ENCODE peak calls at places on chromosomes 12 and 14, in seven cellular contexts. One of them, this sample, is unnamed.
A peak's percentile ranks its signal among the peaks of the same experiment; 100 is the strongest.

GRCh38 chr12:127803545-127803944 is 463.4 kb upstream of the TMEM132C start:
- DNase-seq in adrenal gland: peak; percentile 21
- DNase-seq in ELR: no peak
- DNase-seq in stimulated activated CD8-positive, alpha-beta memory T cell treated with anti-CD3 and anti-CD28 coated beads, Interleukin-15, amount 100 ng/mL, for 24 hours: no peak
- DNase-seq in left ventricle myocardium inferior: no peak
- DNase-seq in fibroblast of lung: no peak
- DNase-seq in naive thymus-derived CD8-positive, alpha-beta T cell: no peak
- DNase-seq in this sample: no peak

GRCh38 chr12:87157791-87158190 is 871.4 kb downstream of the C12orf50 start:
- DNase-seq in adrenal gland: no peak
- DNase-seq in ELR: peak; percentile 90
- DNase-seq in stimulated activated CD8-positive, alpha-beta memory T cell treated with anti-CD3 and anti-CD28 coated beads, Interleukin-15, amount 100 ng/mL, for 24 hours: no peak
- DNase-seq in left ventricle myocardium inferior: no peak
- DNase-seq in fibroblast of lung: peak; percentile 97
- DNase-seq in naive thymus-derived CD8-positive, alpha-beta T cell: no peak
- DNase-seq in this sample: no peak

GRCh38 chr12:63822352-63822751 is 22.1 kb upstream of the SRGAP1 start:
- DNase-seq in adrenal gland: no peak
- DNase-seq in ELR: peak; percentile 46
- DNase-seq in stimulated activated CD8-positive, alpha-beta memory T cell treated with anti-CD3 and anti-CD28 coated beads, Interleukin-15, amount 100 ng/mL, for 24 hours: no peak
- DNase-seq in left ventricle myocardium inferior: no peak
- DNase-seq in fibroblast of lung: peak; percentile 41
- DNase-seq in naive thymus-derived CD8-positive, alpha-beta T cell: no peak
- DNase-seq in this sample: no peak

GRCh38 chr12:10563966-10564365 is 49.4 kb downstream of the MAGOHB start:
- DNase-seq in adrenal gland: no peak
- DNase-seq in ELR: no peak
- DNase-seq in stimulated activated CD8-positive, alpha-beta memory T cell treated with anti-CD3 and anti-CD28 coated beads, Interleukin-15, amount 100 ng/mL, for 24 hours: no peak
- DNase-seq in left ventricle myocardium inferior: no peak
- DNase-seq in fibroblast of lung: peak; percentile 9
- DNase-seq in naive thymus-derived CD8-positive, alpha-beta T cell: no peak
- DNase-seq in this sample: no peak

GRCh38 chr12:11801643-11802042 is 152.2 kb downstream of the ETV6 start:
- DNase-seq in adrenal gland: no peak
- DNase-seq in ELR: no peak
- DNase-seq in stimulated activated CD8-positive, alpha-beta memory T cell treated with anti-CD3 and anti-CD28 coated beads, Interleukin-15, amount 100 ng/mL, for 24 hours: no peak
- DNase-seq in left ventricle myocardium inferior: no peak
- DNase-seq in fibroblast of lung: no peak
- DNase-seq in naive thymus-derived CD8-positive, alpha-beta T cell: no peak
- DNase-seq in this sample: no peak

GRCh38 chr12:6950944-6951540 is at the start of gene PTPN6:
- DNase-seq in adrenal gland: peak; percentile 51
- DNase-seq in ELR: no peak
- DNase-seq in stimulated activated CD8-positive, alpha-beta memory T cell treated with anti-CD3 and anti-CD28 coated beads, Interleukin-15, amount 100 ng/mL, for 24 hours: no peak
- DNase-seq in left ventricle myocardium inferior: peak; percentile 72
- DNase-seq in fibroblast of lung: no peak
- DNase-seq in naive thymus-derived CD8-positive, alpha-beta T cell: no peak
- DNase-seq in this sample: no peak

GRCh38 chr14:30355431-30355913 is 203.5 kb upstream of the G2E3 start:
- DNase-seq in adrenal gland: no peak
- DNase-seq in ELR: no peak
- DNase-seq in stimulated activated CD8-positive, alpha-beta memory T cell treated with anti-CD3 and anti-CD28 coated beads, Interleukin-15, amount 100 ng/mL, for 24 hours: no peak
- DNase-seq in left ventricle myocardium inferior: no peak
- DNase-seq in fibroblast of lung: peak; percentile 0
- DNase-seq in naive thymus-derived CD8-positive, alpha-beta T cell: no peak
- DNase-seq in this sample: no peak

GRCh38 chr12:43969882-43970281 is 134.0 kb downstream of the TMEM117 start:
- DNase-seq in adrenal gland: peak; percentile 44
- DNase-seq in ELR: peak; percentile 74
- DNase-seq in stimulated activated CD8-positive, alpha-beta memory T cell treated with anti-CD3 and anti-CD28 coated beads, Interleukin-15, amount 100 ng/mL, for 24 hours: no peak
- DNase-seq in left ventricle myocardium inferior: no peak
- DNase-seq in fibroblast of lung: peak; percentile 29
- DNase-seq in naive thymus-derived CD8-positive, alpha-beta T cell: no peak
- DNase-seq in this sample: no peak

GRCh38 chr14:104230119-104230885 is 91.9 kb downstream of the KIF26A start:
- DNase-seq in adrenal gland: no peak
- DNase-seq in ELR: no peak
- DNase-seq in stimulated activated CD8-positive, alpha-beta memory T cell treated with anti-CD3 and anti-CD28 coated beads, Interleukin-15, amount 100 ng/mL, for 24 hours: no peak
- DNase-seq in left ventricle myocardium inferior: no peak
- DNase-seq in fibroblast of lung: no peak
- DNase-seq in naive thymus-derived CD8-positive, alpha-beta T cell: no peak
- DNase-seq in this sample: no peak

GRCh38 chr14:21070610-21071224 is 613 bp downstream of the ARHGEF40 start:
- DNase-seq in adrenal gland: peak; percentile 43
- DNase-seq in ELR: peak; percentile 50
- DNase-seq in stimulated activated CD8-positive, alpha-beta memory T cell treated with anti-CD3 and anti-CD28 coated beads, Interleukin-15, amount 100 ng/mL, for 24 hours: no peak
- DNase-seq in left ventricle myocardium inferior: peak; percentile 59
- DNase-seq in fibroblast of lung: peak; percentile 59
- DNase-seq in naive thymus-derived CD8-positive, alpha-beta T cell: no peak
- DNase-seq in this sample: no peak

GRCh38 chr12:68587448-68587873 is 23.2 kb upstream of the RAP1B start:
- DNase-seq in adrenal gland: no peak
- DNase-seq in ELR: no peak
- DNase-seq in stimulated activated CD8-positive, alpha-beta memory T cell treated with anti-CD3 and anti-CD28 coated beads, Interleukin-15, amount 100 ng/mL, for 24 hours: no peak
- DNase-seq in left ventricle myocardium inferior: no peak
- DNase-seq in fibroblast of lung: no peak
- DNase-seq in naive thymus-derived CD8-positive, alpha-beta T cell: no peak
- DNase-seq in this sample: no peak

GRCh38 chr14:31243860-31244259 is 36.3 kb upstream of the HECTD1 start:
- DNase-seq in adrenal gland: no peak
- DNase-seq in ELR: no peak
- DNase-seq in stimulated activated CD8-positive, alpha-beta memory T cell treated with anti-CD3 and anti-CD28 coated beads, Interleukin-15, amount 100 ng/mL, for 24 hours: no peak
- DNase-seq in left ventricle myocardium inferior: no peak
- DNase-seq in fibroblast of lung: no peak
- DNase-seq in naive thymus-derived CD8-positive, alpha-beta T cell: no peak
- DNase-seq in this sample: no peak

GRCh38 chr12:11697670-11698387 is 48.4 kb downstream of the ETV6 start:
- DNase-seq in adrenal gland: peak; percentile 64
- DNase-seq in ELR: peak; percentile 82
- DNase-seq in stimulated activated CD8-positive, alpha-beta memory T cell treated with anti-CD3 and anti-CD28 coated beads, Interleukin-15, amount 100 ng/mL, for 24 hours: no peak
- DNase-seq in left ventricle myocardium inferior: no peak
- DNase-seq in fibroblast of lung: peak; percentile 37
- DNase-seq in naive thymus-derived CD8-positive, alpha-beta T cell: no peak
- DNase-seq in this sample: no peak

GRCh38 chr12:85448548-85449139 is 168.6 kb downstream of the ALX1 start:
- DNase-seq in adrenal gland: no peak
- DNase-seq in ELR: peak; percentile 43
- DNase-seq in stimulated activated CD8-positive, alpha-beta memory T cell treated with anti-CD3 and anti-CD28 coated beads, Interleukin-15, amount 100 ng/mL, for 24 hours: no peak
- DNase-seq in left ventricle myocardium inferior: no peak
- DNase-seq in fibroblast of lung: peak; percentile 36
- DNase-seq in naive thymus-derived CD8-positive, alpha-beta T cell: no peak
- DNase-seq in this sample: peak; percentile 9

GRCh38 chr12:64402181-64402580 is 2.0 kb upstream of the XPOT start:
- DNase-seq in adrenal gland: no peak
- DNase-seq in ELR: no peak
- DNase-seq in stimulated activated CD8-positive, alpha-beta memory T cell treated with anti-CD3 and anti-CD28 coated beads, Interleukin-15, amount 100 ng/mL, for 24 hours: no peak
- DNase-seq in left ventricle myocardium inferior: no peak
- DNase-seq in fibroblast of lung: no peak
- DNase-seq in naive thymus-derived CD8-positive, alpha-beta T cell: no peak
- DNase-seq in this sample: no peak

GRCh38 chr12:8088574-8088973 is 6.5 kb downstream of the NECAP1 start:
- DNase-seq in adrenal gland: no peak
- DNase-seq in ELR: no peak
- DNase-seq in stimulated activated CD8-positive, alpha-beta memory T cell treated with anti-CD3 and anti-CD28 coated beads, Interleukin-15, amount 100 ng/mL, for 24 hours: no peak
- DNase-seq in left ventricle myocardium inferior: no peak
- DNase-seq in fibroblast of lung: no peak
- DNase-seq in naive thymus-derived CD8-positive, alpha-beta T cell: peak; percentile 12
- DNase-seq in this sample: no peak

GRCh38 chr12:112294793-112295192 is 87.4 kb downstream of the HECTD4 start:
- DNase-seq in adrenal gland: peak; percentile 18
- DNase-seq in ELR: peak; percentile 47
- DNase-seq in stimulated activated CD8-positive, alpha-beta memory T cell treated with anti-CD3 and anti-CD28 coated beads, Interleukin-15, amount 100 ng/mL, for 24 hours: no peak
- DNase-seq in left ventricle myocardium inferior: no peak
- DNase-seq in fibroblast of lung: peak; percentile 61
- DNase-seq in naive thymus-derived CD8-positive, alpha-beta T cell: no peak
- DNase-seq in this sample: peak; percentile 6

GRCh38 chr14:102195446-102195845 is 55.7 kb downstream of the WDR20 start:
- DNase-seq in adrenal gland: no peak
- DNase-seq in ELR: no peak
- DNase-seq in stimulated activated CD8-positive, alpha-beta memory T cell treated with anti-CD3 and anti-CD28 coated beads, Interleukin-15, amount 100 ng/mL, for 24 hours: no peak
- DNase-seq in left ventricle myocardium inferior: no peak
- DNase-seq in fibroblast of lung: peak; percentile 51
- DNase-seq in naive thymus-derived CD8-positive, alpha-beta T cell: no peak
- DNase-seq in this sample: no peak

GRCh38 chr12:107511292-107511691 is 174.3 kb upstream of the PWP1 start:
- DNase-seq in adrenal gland: peak; percentile 5
- DNase-seq in ELR: no peak
- DNase-seq in stimulated activated CD8-positive, alpha-beta memory T cell treated with anti-CD3 and anti-CD28 coated beads, Interleukin-15, amount 100 ng/mL, for 24 hours: no peak
- DNase-seq in left ventricle myocardium inferior: no peak
- DNase-seq in fibroblast of lung: peak; percentile 8
- DNase-seq in naive thymus-derived CD8-positive, alpha-beta T cell: no peak
- DNase-seq in this sample: no peak

GRCh38 chr12:82375201-82375600 is 16.9 kb downstream of the METTL25 start:
- DNase-seq in adrenal gland: no peak
- DNase-seq in ELR: no peak
- DNase-seq in stimulated activated CD8-positive, alpha-beta memory T cell treated with anti-CD3 and anti-CD28 coated beads, Interleukin-15, amount 100 ng/mL, for 24 hours: no peak
- DNase-seq in left ventricle myocardium inferior: no peak
- DNase-seq in fibroblast of lung: no peak
- DNase-seq in naive thymus-derived CD8-positive, alpha-beta T cell: no peak
- DNase-seq in this sample: no peak

GRCh38 chr12:89379100-89379838 is 27.0 kb upstream of the DUSP6 start:
- DNase-seq in adrenal gland: no peak
- DNase-seq in ELR: no peak
- DNase-seq in stimulated activated CD8-positive, alpha-beta memory T cell treated with anti-CD3 and anti-CD28 coated beads, Interleukin-15, amount 100 ng/mL, for 24 hours: no peak
- DNase-seq in left ventricle myocardium inferior: no peak
- DNase-seq in fibroblast of lung: no peak
- DNase-seq in naive thymus-derived CD8-positive, alpha-beta T cell: no peak
- DNase-seq in this sample: no peak

GRCh38 chr12:94192506-94192905 is 44.1 kb downstream of the PLXNC1 start:
- DNase-seq in adrenal gland: no peak
- DNase-seq in ELR: no peak
- DNase-seq in stimulated activated CD8-positive, alpha-beta memory T cell treated with anti-CD3 and anti-CD28 coated beads, Interleukin-15, amount 100 ng/mL, for 24 hours: no peak
- DNase-seq in left ventricle myocardium inferior: no peak
- DNase-seq in fibroblast of lung: no peak
- DNase-seq in naive thymus-derived CD8-positive, alpha-beta T cell: no peak
- DNase-seq in this sample: no peak

GRCh38 chr12:92030618-92031017 is 115.0 kb downstream of the BTG1 start:
- DNase-seq in adrenal gland: peak; percentile 21
- DNase-seq in ELR: no peak
- DNase-seq in stimulated activated CD8-positive, alpha-beta memory T cell treated with anti-CD3 and anti-CD28 coated beads, Interleukin-15, amount 100 ng/mL, for 24 hours: no peak
- DNase-seq in left ventricle myocardium inferior: no peak
- DNase-seq in fibroblast of lung: peak; percentile 88
- DNase-seq in naive thymus-derived CD8-positive, alpha-beta T cell: peak; percentile 19
- DNase-seq in this sample: no peak

GRCh38 chr12:24600996-24601395 is 347.9 kb downstream of the BCAT1 start:
- DNase-seq in adrenal gland: no peak
- DNase-seq in ELR: peak; percentile 97
- DNase-seq in stimulated activated CD8-positive, alpha-beta memory T cell treated with anti-CD3 and anti-CD28 coated beads, Interleukin-15, amount 100 ng/mL, for 24 hours: no peak
- DNase-seq in left ventricle myocardium inferior: no peak
- DNase-seq in fibroblast of lung: peak; percentile 81
- DNase-seq in naive thymus-derived CD8-positive, alpha-beta T cell: no peak
- DNase-seq in this sample: no peak

GRCh38 chr14:61472801-61473376 is 151.5 kb downstream of the PRKCH start:
- DNase-seq in adrenal gland: no peak
- DNase-seq in ELR: peak; percentile 40
- DNase-seq in stimulated activated CD8-positive, alpha-beta memory T cell treated with anti-CD3 and anti-CD28 coated beads, Interleukin-15, amount 100 ng/mL, for 24 hours: peak; percentile 30
- DNase-seq in left ventricle myocardium inferior: no peak
- DNase-seq in fibroblast of lung: peak; percentile 55
- DNase-seq in naive thymus-derived CD8-positive, alpha-beta T cell: no peak
- DNase-seq in this sample: no peak

GRCh38 chr14:105890474-105891220 is 364.3 kb downstream of the TMEM121 start:
- DNase-seq in adrenal gland: no peak
- DNase-seq in ELR: no peak
- DNase-seq in stimulated activated CD8-positive, alpha-beta memory T cell treated with anti-CD3 and anti-CD28 coated beads, Interleukin-15, amount 100 ng/mL, for 24 hours: no peak
- DNase-seq in left ventricle myocardium inferior: peak; percentile 4
- DNase-seq in fibroblast of lung: no peak
- DNase-seq in naive thymus-derived CD8-positive, alpha-beta T cell: peak; percentile 1
- DNase-seq in this sample: no peak

GRCh38 chr14:97625512-97625911 is 828.3 kb downstream of the VRK1 start:
- DNase-seq in adrenal gland: no peak
- DNase-seq in ELR: no peak
- DNase-seq in stimulated activated CD8-positive, alpha-beta memory T cell treated with anti-CD3 and anti-CD28 coated beads, Interleukin-15, amount 100 ng/mL, for 24 hours: no peak
- DNase-seq in left ventricle myocardium inferior: no peak
- DNase-seq in fibroblast of lung: no peak
- DNase-seq in naive thymus-derived CD8-positive, alpha-beta T cell: no peak
- DNase-seq in this sample: no peak

GRCh38 chr12:22447223-22447622 is 97.1 kb downstream of the C2CD5 start:
- DNase-seq in adrenal gland: no peak
- DNase-seq in ELR: no peak
- DNase-seq in stimulated activated CD8-positive, alpha-beta memory T cell treated with anti-CD3 and anti-CD28 coated beads, Interleukin-15, amount 100 ng/mL, for 24 hours: no peak
- DNase-seq in left ventricle myocardium inferior: no peak
- DNase-seq in fibroblast of lung: peak; percentile 56
- DNase-seq in naive thymus-derived CD8-positive, alpha-beta T cell: no peak
- DNase-seq in this sample: no peak

GRCh38 chr14:48686650-48687049 is 899.5 kb downstream of the RPS29 start:
- DNase-seq in adrenal gland: no peak
- DNase-seq in ELR: no peak
- DNase-seq in stimulated activated CD8-positive, alpha-beta memory T cell treated with anti-CD3 and anti-CD28 coated beads, Interleukin-15, amount 100 ng/mL, for 24 hours: no peak
- DNase-seq in left ventricle myocardium inferior: no peak
- DNase-seq in fibroblast of lung: no peak
- DNase-seq in naive thymus-derived CD8-positive, alpha-beta T cell: no peak
- DNase-seq in this sample: no peak

GRCh38 chr12:111529424-111530368 is 69.4 kb downstream of the ATXN2 start:
- DNase-seq in adrenal gland: peak; percentile 47
- DNase-seq in ELR: peak; percentile 74
- DNase-seq in stimulated activated CD8-positive, alpha-beta memory T cell treated with anti-CD3 and anti-CD28 coated beads, Interleukin-15, amount 100 ng/mL, for 24 hours: peak; percentile 9
- DNase-seq in left ventricle myocardium inferior: no peak
- DNase-seq in fibroblast of lung: peak; percentile 60
- DNase-seq in naive thymus-derived CD8-positive, alpha-beta T cell: peak; percentile 33
- DNase-seq in this sample: peak; percentile 59

GRCh38 chr12:102415515-102415914 is 64.8 kb downstream of the IGF1 start:
- DNase-seq in adrenal gland: no peak
- DNase-seq in ELR: no peak
- DNase-seq in stimulated activated CD8-positive, alpha-beta memory T cell treated with anti-CD3 and anti-CD28 coated beads, Interleukin-15, amount 100 ng/mL, for 24 hours: no peak
- DNase-seq in left ventricle myocardium inferior: no peak
- DNase-seq in fibroblast of lung: no peak
- DNase-seq in naive thymus-derived CD8-positive, alpha-beta T cell: no peak
- DNase-seq in this sample: no peak

GRCh38 chr12:102799229-102799628 is 117.8 kb downstream of the PAH start:
- DNase-seq in adrenal gland: no peak
- DNase-seq in ELR: no peak
- DNase-seq in stimulated activated CD8-positive, alpha-beta memory T cell treated with anti-CD3 and anti-CD28 coated beads, Interleukin-15, amount 100 ng/mL, for 24 hours: no peak
- DNase-seq in left ventricle myocardium inferior: no peak
- DNase-seq in fibroblast of lung: no peak
- DNase-seq in naive thymus-derived CD8-positive, alpha-beta T cell: no peak
- DNase-seq in this sample: no peak

GRCh38 chr14:61178226-61179060 is 102.7 kb downstream of the TMEM30B start:
- DNase-seq in adrenal gland: peak; percentile 72
- DNase-seq in ELR: peak; percentile 99
- DNase-seq in stimulated activated CD8-positive, alpha-beta memory T cell treated with anti-CD3 and anti-CD28 coated beads, Interleukin-15, amount 100 ng/mL, for 24 hours: no peak
- DNase-seq in left ventricle myocardium inferior: no peak
- DNase-seq in fibroblast of lung: peak; percentile 96
- DNase-seq in naive thymus-derived CD8-positive, alpha-beta T cell: no peak
- DNase-seq in this sample: peak; percentile 86

GRCh38 chr12:102849722-102850447 is 67.2 kb downstream of the PAH start:
- DNase-seq in adrenal gland: no peak
- DNase-seq in ELR: no peak
- DNase-seq in stimulated activated CD8-positive, alpha-beta memory T cell treated with anti-CD3 and anti-CD28 coated beads, Interleukin-15, amount 100 ng/mL, for 24 hours: no peak
- DNase-seq in left ventricle myocardium inferior: no peak
- DNase-seq in fibroblast of lung: no peak
- DNase-seq in naive thymus-derived CD8-positive, alpha-beta T cell: no peak
- DNase-seq in this sample: no peak

GRCh38 chr12:49403887-49404517 is 36.7 kb downstream of the SPATS2 start:
- DNase-seq in adrenal gland: no peak
- DNase-seq in ELR: no peak
- DNase-seq in stimulated activated CD8-positive, alpha-beta memory T cell treated with anti-CD3 and anti-CD28 coated beads, Interleukin-15, amount 100 ng/mL, for 24 hours: no peak
- DNase-seq in left ventricle myocardium inferior: no peak
- DNase-seq in fibroblast of lung: no peak
- DNase-seq in naive thymus-derived CD8-positive, alpha-beta T cell: no peak
- DNase-seq in this sample: no peak

This sample was measured in NCI-H460.